ENCODE peak calls at places on chromosomes 5 and 9, in nine cellular contexts. J is tibial artery; Q is spleen; Y is naive thymus-derived CD4-positive, alpha-beta T cell; B is ovary; X is HCT116; E is PC-3; V is lung; U is fibroblast of pulmonary artery. A is an unnamed sample.

GRCh38 chr9:132697230-132697629 is 27.0 kb downstream of the GTF3C4 start:
- DNase-seq in J (no peak), Q (no peak), Y (no peak), B (no peak), X (peak), E (no peak), V (no peak), U (no peak), A (no peak)

GRCh38 chr5:174188300-174188699 is 142.8 kb downstream of the NSG2 start:
- DNase-seq in J (peak), Q (no peak), Y (no peak), B (no peak), X (peak), E (peak), V (no peak), U (no peak), A (no peak)

GRCh38 chr5:31939151-31939550 is 235.0 kb downstream of the GOLPH3 start:
- DNase-seq in J (no peak), Q (no peak), Y (no peak), B (no peak), X (no peak), E (no peak), V (no peak), U (peak), A (no peak)

GRCh38 chr9:21974542-21975409 is 19.4 kb downstream of the CDKN2A start:
- DNase-seq in J (no peak), Q (peak), Y (no peak), B (peak), X (peak), E (no peak), V (no peak), U (peak), A (no peak)

GRCh38 chr5:176774216-176775171 is 35.9 kb upstream of the UNC5A start:
- DNase-seq in J (no peak), Q (peak), Y (no peak), B (no peak), X (no peak), E (no peak), V (no peak), U (no peak), A (no peak)

GRCh38 chr5:4330327-4330726 is 734.7 kb downstream of the IRX1 start:
- DNase-seq in J (no peak), Q (no peak), Y (no peak), B (no peak), X (no peak), E (no peak), V (no peak), U (no peak), A (no peak)

GRCh38 chr9:74953235-74953741 is 576 bp upstream of the C9orf40 start:
- DNase-seq in J (no peak), Q (no peak), Y (no peak), B (peak), X (no peak), E (no peak), V (no peak), U (no peak), A (no peak)

GRCh38 chr5:115573133-115573532 is 28.6 kb upstream of the FEM1C start:
- DNase-seq in J (no peak), Q (no peak), Y (no peak), B (no peak), X (no peak), E (peak), V (no peak), U (peak), A (no peak)

GRCh38 chr9:101566904-101567724 is 27.7 kb downstream of the PPP3R2 start:
- DNase-seq in J (no peak), Q (no peak), Y (peak), B (no peak), X (peak), E (peak), V (no peak), U (peak), A (no peak)

GRCh38 chr9:87100001-87100400 is 152.7 kb upstream of the GAS1 start:
- DNase-seq in J (no peak), Q (no peak), Y (no peak), B (no peak), X (no peak), E (no peak), V (no peak), U (no peak), A (no peak)

DNA sequence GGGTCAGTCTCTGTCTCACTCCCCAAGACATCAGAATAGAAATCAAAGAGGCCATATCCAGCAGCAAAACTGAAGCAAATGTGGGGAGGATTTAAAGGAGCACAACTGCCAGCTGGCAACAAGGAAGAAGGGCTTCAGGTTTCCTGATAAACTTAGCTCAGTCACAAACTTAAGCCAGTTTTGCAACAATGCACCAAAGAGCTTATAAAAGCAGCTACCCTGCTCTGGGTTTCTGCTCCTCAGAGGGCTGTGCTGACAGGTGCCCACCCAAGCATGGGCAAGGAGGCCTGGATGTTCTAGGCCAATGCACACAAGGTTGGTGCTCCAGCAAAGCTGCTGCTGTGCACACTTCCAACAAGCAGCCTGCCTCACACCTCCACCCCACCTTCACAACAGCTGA is 132.9 kb downstream of the SIL1 start:
- DNase-seq in J (no peak), Q (no peak), Y (no peak), B (no peak), X (no peak), E (peak), V (no peak), U (peak), A (no peak)
- H3K4me3 ChIP-seq in J (no peak), Q (no peak), Y (no peak), B (no peak), X (no peak), E (no peak), V (no peak), U (no peak), A (no peak)

DNA sequence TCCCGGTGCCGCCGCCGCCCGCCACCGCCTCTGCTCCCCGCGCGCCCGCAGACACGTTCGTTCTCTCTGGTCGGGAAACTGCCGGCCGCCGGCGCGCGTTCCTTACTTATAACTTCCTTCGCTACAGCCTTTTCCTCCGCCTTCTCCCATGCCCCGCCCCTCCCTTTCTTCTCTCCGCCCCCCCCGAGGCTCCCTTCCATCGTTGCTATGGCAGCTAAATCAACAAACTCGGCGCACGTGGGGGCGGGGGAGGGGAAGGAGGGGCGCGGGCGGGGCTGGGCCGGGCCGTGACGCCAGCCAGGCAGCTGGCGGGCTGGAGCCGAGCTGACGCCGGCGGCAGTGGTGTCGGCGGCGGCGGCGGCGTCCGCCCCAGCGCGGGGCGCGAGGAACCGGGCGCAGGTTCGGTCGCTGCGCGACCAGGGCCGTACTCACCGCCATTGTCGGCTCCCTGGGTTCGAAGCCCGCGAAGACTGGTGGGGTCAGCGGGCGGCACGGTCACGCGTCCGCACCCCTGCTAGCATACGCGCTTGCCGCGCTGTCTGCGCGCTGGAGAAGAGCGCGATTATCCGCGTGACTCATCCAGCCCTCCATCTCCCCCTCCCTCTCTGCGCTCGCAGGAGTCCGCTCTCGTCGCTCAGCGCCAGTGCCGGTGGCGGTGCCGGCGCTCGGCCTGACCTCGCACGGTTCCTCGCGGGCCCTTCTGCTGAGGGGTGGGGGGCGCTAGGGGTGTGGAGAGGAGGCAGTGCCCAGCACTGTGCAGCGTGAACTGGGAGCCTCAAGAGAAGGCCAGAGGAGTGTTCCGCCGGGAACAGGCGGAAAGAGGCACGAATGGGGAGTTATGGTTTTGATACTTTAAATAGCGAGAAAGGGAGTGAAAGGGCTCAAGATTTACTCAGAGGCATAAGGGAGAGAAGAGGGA is at the start of gene KLF4:
- DNase-seq in J (peak), Q (peak), Y (peak), B (peak), X (peak), E (peak), V (peak), U (peak), A (peak)
- H3K4me3 ChIP-seq in J (peak), Q (peak), Y (no peak), B (peak), X (peak), E (peak), V (peak), U (peak), A (peak)

GRCh38 chr9:89350988-89351557 is 32.8 kb downstream of the SECISBP2 start:
- DNase-seq in J (no peak), Q (no peak), Y (no peak), B (no peak), X (no peak), E (no peak), V (no peak), U (no peak), A (no peak)

GRCh38 chr9:89353989-89354388 is 35.7 kb downstream of the SECISBP2 start:
- DNase-seq in J (no peak), Q (no peak), Y (no peak), B (no peak), X (no peak), E (peak), V (no peak), U (no peak), A (no peak)

GRCh38 chr9:89352874-89353649 is 34.8 kb downstream of the SECISBP2 start:
- DNase-seq in J (no peak), Q (no peak), Y (no peak), B (no peak), X (no peak), E (no peak), V (no peak), U (no peak), A (no peak)

GRCh38 chr9:89351584-89351983 is 33.3 kb downstream of the SECISBP2 start:
- DNase-seq in J (no peak), Q (no peak), Y (no peak), B (no peak), X (no peak), E (no peak), V (no peak), U (no peak), A (no peak)

DNA sequence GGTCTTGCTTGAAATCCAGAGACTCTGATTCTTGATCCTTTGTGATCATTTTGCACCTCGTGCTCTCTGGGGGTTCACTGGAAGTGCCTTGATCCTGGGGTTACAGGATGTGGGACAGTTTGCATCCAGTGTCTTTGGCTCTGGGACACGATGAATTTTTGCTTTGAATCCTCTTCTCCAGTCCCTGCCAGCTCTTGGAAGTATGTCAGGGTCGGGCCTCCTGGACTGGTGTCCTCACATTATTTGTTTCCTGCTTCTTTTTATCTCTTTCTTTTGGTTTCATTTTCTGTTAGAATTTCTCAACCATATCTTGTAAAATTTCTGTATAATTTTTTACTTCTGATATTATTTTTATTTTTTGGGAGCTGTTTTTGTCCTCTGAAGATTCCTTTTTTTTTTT is 34.2 kb downstream of the SECISBP2 start:
- DNase-seq in J (no peak), Q (no peak), Y (no peak), B (no peak), X (no peak), E (no peak), V (no peak), U (no peak), A (no peak)
- H3K4me3 ChIP-seq in J (no peak), Q (no peak), Y (no peak), B (no peak), X (no peak), E (no peak), V (no peak), U (no peak), A (no peak)

GRCh38 chr5:1521671-1522600 is 1.8 kb downstream of the LPCAT1 start:
- DNase-seq in J (peak), Q (peak), Y (no peak), B (peak), X (no peak), E (peak), V (peak), U (peak), A (peak)
- H3K4me3 ChIP-seq in J (peak), Q (peak), Y (peak), B (peak), X (peak), E (peak), V (peak), U (peak), A (peak)